ENCODE peak calls at places on chromosomes 12 and 14, in seven cellular contexts. One of them, this sample, is unnamed.

GRCh38 chr14:23727566-23728335 is 91.6 kb downstream of the DHRS2 start:
- DNase-seq in fibroblast of lung: peak; percentile 18
- DNase-seq in CD8-positive, alpha-beta T cell: no peak
- DNase-seq in right cardiac atrium: no peak
- DNase-seq in keratinocyte: peak; percentile 23
- DNase-seq in AG04450: no peak
- DNase-seq in A549: peak; percentile 66
- DNase-seq in this sample: no peak

GRCh38 chr14:37034410-37035285 is 137.8 kb downstream of the SLC25A21 start:
- DNase-seq in fibroblast of lung: peak; percentile 86
- DNase-seq in CD8-positive, alpha-beta T cell: no peak
- DNase-seq in right cardiac atrium: no peak
- DNase-seq in keratinocyte: no peak
- DNase-seq in AG04450: peak; percentile 3
- DNase-seq in A549: no peak
- DNase-seq in this sample: no peak

GRCh38 chr12:46214668-46215429 is 54.0 kb downstream of the SLC38A1 start:
- DNase-seq in fibroblast of lung: peak; percentile 25
- DNase-seq in CD8-positive, alpha-beta T cell: peak; percentile 73
- DNase-seq in right cardiac atrium: peak; percentile 45
- DNase-seq in keratinocyte: no peak
- DNase-seq in AG04450: no peak
- DNase-seq in A549: no peak
- DNase-seq in this sample: peak; percentile 27

GRCh38 chr12:31238764-31239387 is 87.1 kb downstream of the SINHCAF start:
- DNase-seq in fibroblast of lung: peak; percentile 61
- DNase-seq in CD8-positive, alpha-beta T cell: peak; percentile 8
- DNase-seq in right cardiac atrium: peak; percentile 53
- DNase-seq in keratinocyte: no peak
- DNase-seq in AG04450: no peak
- DNase-seq in A549: peak; percentile 67
- DNase-seq in this sample: peak; percentile 79

GRCh38 chr12:104420868-104421267 is 35.9 kb upstream of the CHST11 start:
- DNase-seq in fibroblast of lung: no peak
- DNase-seq in CD8-positive, alpha-beta T cell: no peak
- DNase-seq in right cardiac atrium: no peak
- DNase-seq in keratinocyte: no peak
- DNase-seq in AG04450: no peak
- DNase-seq in A549: no peak
- DNase-seq in this sample: no peak

GRCh38 chr12:116537149-116537904 is 21.9 kb upstream of the MAP1LC3B2 start:
- DNase-seq in fibroblast of lung: no peak
- DNase-seq in CD8-positive, alpha-beta T cell: no peak
- DNase-seq in right cardiac atrium: no peak
- DNase-seq in keratinocyte: no peak
- DNase-seq in AG04450: no peak
- DNase-seq in A549: no peak
- DNase-seq in this sample: no peak

GRCh38 chr14:105475269-105475915 is 771 bp downstream of the CRIP2 start:
- DNase-seq in fibroblast of lung: peak; percentile 60
- DNase-seq in CD8-positive, alpha-beta T cell: no peak
- DNase-seq in right cardiac atrium: peak; percentile 89
- DNase-seq in keratinocyte: no peak
- DNase-seq in AG04450: no peak
- DNase-seq in A549: no peak
- DNase-seq in this sample: no peak

GRCh38 chr14:38808734-38809455 is 294.1 kb downstream of the SEC23A start:
- DNase-seq in fibroblast of lung: no peak
- DNase-seq in CD8-positive, alpha-beta T cell: no peak
- DNase-seq in right cardiac atrium: no peak
- DNase-seq in keratinocyte: no peak
- DNase-seq in AG04450: no peak
- DNase-seq in A549: peak; percentile 2
- DNase-seq in this sample: peak; percentile 89

GRCh38 chr12:123705935-123706334 is 6.2 kb upstream of the ATP6V0A2 start:
- DNase-seq in fibroblast of lung: peak; percentile 8
- DNase-seq in CD8-positive, alpha-beta T cell: no peak
- DNase-seq in right cardiac atrium: no peak
- DNase-seq in keratinocyte: no peak
- DNase-seq in AG04450: no peak
- DNase-seq in A549: peak; percentile 57
- DNase-seq in this sample: no peak

GRCh38 chr14:93219103-93219726 is 12.2 kb downstream of the UBR7 start:
- DNase-seq in fibroblast of lung: peak; percentile 56
- DNase-seq in CD8-positive, alpha-beta T cell: no peak
- DNase-seq in right cardiac atrium: no peak
- DNase-seq in keratinocyte: peak; percentile 26
- DNase-seq in AG04450: no peak
- DNase-seq in A549: peak; percentile 80
- DNase-seq in this sample: peak; percentile 48

GRCh38 chr12:26062566-26062965 is 62.3 kb downstream of the BHLHE41 start:
- DNase-seq in fibroblast of lung: peak; percentile 88
- DNase-seq in CD8-positive, alpha-beta T cell: no peak
- DNase-seq in right cardiac atrium: no peak
- DNase-seq in keratinocyte: no peak
- DNase-seq in AG04450: peak; percentile 7
- DNase-seq in A549: no peak
- DNase-seq in this sample: no peak

GRCh38 chr12:131782061-131782460 is 46.1 kb upstream of the MMP17 start:
- DNase-seq in fibroblast of lung: no peak
- DNase-seq in CD8-positive, alpha-beta T cell: no peak
- DNase-seq in right cardiac atrium: no peak
- DNase-seq in keratinocyte: no peak
- DNase-seq in AG04450: no peak
- DNase-seq in A549: no peak
- DNase-seq in this sample: no peak

GRCh38 chr14:31921251-31921650 is 155.9 kb upstream of the ARHGAP5 start:
- DNase-seq in fibroblast of lung: peak; percentile 12
- DNase-seq in CD8-positive, alpha-beta T cell: no peak
- DNase-seq in right cardiac atrium: no peak
- DNase-seq in keratinocyte: no peak
- DNase-seq in AG04450: no peak
- DNase-seq in A549: no peak
- DNase-seq in this sample: no peak

GRCh38 chr12:122079532-122080081 is 1.1 kb downstream of the MLXIP start:
- DNase-seq in fibroblast of lung: no peak
- DNase-seq in CD8-positive, alpha-beta T cell: no peak
- DNase-seq in right cardiac atrium: no peak
- DNase-seq in keratinocyte: no peak
- DNase-seq in AG04450: no peak
- DNase-seq in A549: no peak
- DNase-seq in this sample: peak; percentile 42

DNA sequence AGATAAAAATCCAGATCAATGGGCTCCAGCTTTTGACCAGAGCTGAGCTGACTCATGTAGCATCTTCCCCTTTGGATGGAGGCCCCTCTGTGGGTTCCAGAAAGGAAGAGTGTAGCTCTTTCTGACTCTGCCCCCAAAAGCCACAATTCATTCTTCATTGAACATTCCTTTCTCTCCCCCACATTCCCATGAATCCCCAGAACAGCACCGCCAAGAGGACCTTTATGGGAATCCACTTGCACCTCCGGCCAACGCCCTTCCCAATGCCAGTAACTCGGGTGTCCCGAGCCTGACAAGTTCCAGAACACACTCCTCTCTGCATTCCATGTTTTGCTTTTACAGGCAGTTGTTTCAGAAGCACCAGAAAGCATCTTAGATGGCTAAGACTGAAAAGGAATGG is 210.6 kb upstream of the DIO3 start:
- DNase-seq in fibroblast of lung: no peak
- DNase-seq in CD8-positive, alpha-beta T cell: no peak
- DNase-seq in right cardiac atrium: no peak
- DNase-seq in keratinocyte: no peak
- DNase-seq in AG04450: no peak
- DNase-seq in A549: no peak
- DNase-seq in this sample: no peak
- H3K9me3 ChIP-seq in fibroblast of lung: no peaks in the 10 kb centered on the region
- H3K9me3 ChIP-seq in CD8-positive, alpha-beta T cell: peaks cover 5% of the 10 kb centered on the region
- H3K9me3 ChIP-seq in right cardiac atrium: no peaks in the 10 kb centered on the region
- H3K9me3 ChIP-seq in keratinocyte: peaks cover 17% of the 10 kb centered on the region
- H3K9me3 ChIP-seq in AG04450: peaks cover 12% of the 10 kb centered on the region
- H3K9me3 ChIP-seq in A549: peaks cover 13% of the 10 kb centered on the region
- H3K9me3 ChIP-seq in this sample: no peaks in the 10 kb centered on the region

DNA sequence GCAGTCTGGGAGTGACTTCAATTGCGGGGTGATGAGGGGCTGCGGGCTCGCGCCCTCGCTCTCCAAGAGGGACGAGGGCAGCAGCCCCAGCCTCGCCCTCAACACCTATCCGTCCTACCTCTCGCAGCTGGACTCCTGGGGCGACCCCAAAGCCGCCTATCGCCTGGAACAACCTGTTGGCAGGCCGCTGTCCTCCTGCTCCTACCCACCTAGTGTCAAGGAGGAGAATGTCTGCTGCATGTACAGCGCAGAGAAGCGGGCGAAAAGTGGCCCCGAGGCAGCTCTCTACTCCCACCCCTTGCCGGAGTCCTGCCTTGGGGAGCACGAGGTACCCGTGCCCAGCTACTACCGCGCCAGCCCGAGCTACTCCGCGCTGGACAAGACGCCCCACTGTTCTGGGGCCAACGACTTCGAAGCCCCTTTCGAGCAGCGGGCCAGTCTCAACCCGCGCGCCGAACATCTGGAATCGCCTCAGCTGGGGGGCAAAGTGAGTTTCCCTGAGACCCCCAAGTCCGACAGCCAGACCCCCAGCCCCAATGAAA is 483 bp downstream of the HOXC10 start:
- DNase-seq in fibroblast of lung: no peak
- DNase-seq in CD8-positive, alpha-beta T cell: no peak
- DNase-seq in right cardiac atrium: no peak
- DNase-seq in keratinocyte: no peak
- DNase-seq in AG04450: no peak
- DNase-seq in A549: no peak
- DNase-seq in this sample: no peak
- H3K4me3 ChIP-seq in fibroblast of lung: no peak overlapping the region
- H3K4me3 ChIP-seq in CD8-positive, alpha-beta T cell: no peak overlapping the region
- H3K4me3 ChIP-seq in right cardiac atrium: peak overlapping the region; percentile 4
- H3K4me3 ChIP-seq in keratinocyte: peak overlapping the region; percentile 91
- H3K4me3 ChIP-seq in AG04450: no peak overlapping the region
- H3K4me3 ChIP-seq in A549: peak overlapping the region; percentile 60
- H3K4me3 ChIP-seq in this sample: no peak overlapping the region

GRCh38 chr12:56903374-56903773 is 30.8 kb downstream of the SDR9C7 start:
- DNase-seq in fibroblast of lung: no peak
- DNase-seq in CD8-positive, alpha-beta T cell: no peak
- DNase-seq in right cardiac atrium: no peak
- DNase-seq in keratinocyte: no peak
- DNase-seq in AG04450: no peak
- DNase-seq in A549: no peak
- DNase-seq in this sample: no peak
- H3K9me3 ChIP-seq in fibroblast of lung: no peaks in the 10 kb centered on the region
- H3K9me3 ChIP-seq in CD8-positive, alpha-beta T cell: peaks cover 8% of the 10 kb centered on the region
- H3K9me3 ChIP-seq in right cardiac atrium: peaks cover 13% of the 10 kb centered on the region
- H3K9me3 ChIP-seq in keratinocyte: peaks cover 5% of the 10 kb centered on the region
- H3K9me3 ChIP-seq in AG04450: peaks cover 16% of the 10 kb centered on the region
- H3K9me3 ChIP-seq in A549: peaks cover 1% of the 10 kb centered on the region
- H3K9me3 ChIP-seq in this sample: no peaks in the 10 kb centered on the region

DNA sequence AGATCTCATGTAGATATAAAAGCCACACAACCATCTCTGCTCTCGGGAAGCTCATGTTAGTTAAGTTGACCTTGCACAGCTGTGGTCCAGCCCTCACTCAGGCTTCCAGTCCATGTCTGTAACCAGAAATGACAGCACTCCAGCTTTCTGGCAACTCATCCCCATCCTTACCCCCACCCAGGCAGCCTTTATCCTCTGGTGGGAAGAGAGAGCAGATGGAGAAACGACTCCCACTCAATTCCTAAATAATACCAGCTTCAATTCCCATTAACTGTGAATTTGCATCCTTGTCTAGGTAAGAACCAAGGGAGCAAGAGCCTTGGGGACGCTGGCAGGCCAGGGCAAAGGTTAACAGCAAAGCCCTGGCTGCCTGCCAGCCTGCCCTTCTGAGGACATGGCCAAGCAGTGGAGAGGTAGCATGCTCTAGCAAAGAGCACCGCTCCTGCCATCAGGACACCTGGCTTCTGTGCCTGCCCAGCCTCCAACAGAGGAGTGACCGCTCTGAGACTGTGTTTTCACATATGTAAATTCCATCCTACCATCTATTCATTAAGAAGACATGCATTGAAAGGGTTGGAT is 236.2 kb downstream of the GRIN2B start:
- DNase-seq in fibroblast of lung: no peak
- DNase-seq in CD8-positive, alpha-beta T cell: no peak
- DNase-seq in right cardiac atrium: no peak
- DNase-seq in keratinocyte: no peak
- DNase-seq in AG04450: no peak
- DNase-seq in A549: no peak
- DNase-seq in this sample: peak; percentile 23
- H3K4me3 ChIP-seq in fibroblast of lung: no peak overlapping the region
- H3K4me3 ChIP-seq in CD8-positive, alpha-beta T cell: no peak overlapping the region
- H3K4me3 ChIP-seq in right cardiac atrium: no peak overlapping the region
- H3K4me3 ChIP-seq in keratinocyte: no peak overlapping the region
- H3K4me3 ChIP-seq in AG04450: no peak overlapping the region
- H3K4me3 ChIP-seq in A549: no peak overlapping the region
- H3K4me3 ChIP-seq in this sample: no peak overlapping the region

DNA sequence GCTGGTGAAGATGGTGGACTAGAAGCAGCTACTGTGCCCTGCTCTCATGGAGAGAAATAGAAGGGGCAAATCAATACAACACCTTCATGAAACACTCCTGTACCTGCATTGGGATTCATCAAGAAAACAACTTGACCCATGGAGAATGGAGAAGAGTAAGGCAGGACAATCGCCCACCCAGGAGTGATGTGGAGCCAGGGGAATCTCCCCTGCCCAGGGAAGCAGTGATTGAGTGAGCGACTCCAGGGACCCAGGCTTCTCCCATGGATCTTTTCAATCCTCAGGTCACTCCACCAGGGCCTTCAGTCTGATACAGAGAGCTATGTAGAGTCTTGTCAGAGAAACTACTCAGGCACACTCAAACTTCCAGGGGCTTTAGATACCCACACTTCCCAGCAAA is 161.9 kb upstream of the DYRK2 start:
- DNase-seq in fibroblast of lung: no peak
- DNase-seq in CD8-positive, alpha-beta T cell: no peak
- DNase-seq in right cardiac atrium: no peak
- DNase-seq in keratinocyte: no peak
- DNase-seq in AG04450: no peak
- DNase-seq in A549: no peak
- DNase-seq in this sample: no peak
- H3K9me3 ChIP-seq in fibroblast of lung: no peaks in the 10 kb centered on the region
- H3K9me3 ChIP-seq in CD8-positive, alpha-beta T cell: peaks cover 5% of the 10 kb centered on the region
- H3K9me3 ChIP-seq in right cardiac atrium: peaks cover 6% of the 10 kb centered on the region
- H3K9me3 ChIP-seq in keratinocyte: peaks cover 5% of the 10 kb centered on the region
- H3K9me3 ChIP-seq in AG04450: peaks cover 5% of the 10 kb centered on the region
- H3K9me3 ChIP-seq in A549: peaks cover 17% of the 10 kb centered on the region
- H3K9me3 ChIP-seq in this sample: no peaks in the 10 kb centered on the region

GRCh38 chr12:49187184-49187583 is 1.7 kb downstream of the TUBA1A start:
- DNase-seq in fibroblast of lung: peak; percentile 68
- DNase-seq in CD8-positive, alpha-beta T cell: no peak
- DNase-seq in right cardiac atrium: peak; percentile 59
- DNase-seq in keratinocyte: no peak
- DNase-seq in AG04450: no peak
- DNase-seq in A549: peak; percentile 20
- DNase-seq in this sample: peak; percentile 29
- H3K4me3 ChIP-seq in fibroblast of lung: peak overlapping the region; percentile 65
- H3K4me3 ChIP-seq in CD8-positive, alpha-beta T cell: no peak overlapping the region
- H3K4me3 ChIP-seq in right cardiac atrium: peak overlapping the region; percentile 68
- H3K4me3 ChIP-seq in keratinocyte: peak overlapping the region; percentile 29
- H3K4me3 ChIP-seq in AG04450: peak overlapping the region; percentile 94
- H3K4me3 ChIP-seq in A549: peak overlapping the region; percentile 89
- H3K4me3 ChIP-seq in this sample: peak overlapping the region; percentile 55

GRCh38 chr14:85531594-85532391 is 1.8 kb downstream of the FLRT2 start:
- DNase-seq in fibroblast of lung: peak; percentile 73
- DNase-seq in CD8-positive, alpha-beta T cell: no peak
- DNase-seq in right cardiac atrium: peak; percentile 89
- DNase-seq in keratinocyte: no peak
- DNase-seq in AG04450: no peak
- DNase-seq in A549: peak; percentile 79
- DNase-seq in this sample: peak; percentile 44
- H3K9me3 ChIP-seq in fibroblast of lung: no peaks in the 10 kb centered on the region
- H3K9me3 ChIP-seq in CD8-positive, alpha-beta T cell: no peaks in the 10 kb centered on the region
- H3K9me3 ChIP-seq in right cardiac atrium: no peaks in the 10 kb centered on the region
- H3K9me3 ChIP-seq in keratinocyte: no peaks in the 10 kb centered on the region
- H3K9me3 ChIP-seq in AG04450: no peaks in the 10 kb centered on the region
- H3K9me3 ChIP-seq in A549: no peaks in the 10 kb centered on the region
- H3K9me3 ChIP-seq in this sample: no peaks in the 10 kb centered on the region

GRCh38 chr14:24900281-24900868 is 149.6 kb downstream of the STXBP6 start:
- DNase-seq in fibroblast of lung: peak; percentile 41
- DNase-seq in CD8-positive, alpha-beta T cell: no peak
- DNase-seq in right cardiac atrium: no peak
- DNase-seq in keratinocyte: no peak
- DNase-seq in AG04450: no peak
- DNase-seq in A549: no peak
- DNase-seq in this sample: no peak
- H3K4me3 ChIP-seq in fibroblast of lung: no peak overlapping the region
- H3K4me3 ChIP-seq in CD8-positive, alpha-beta T cell: no peak overlapping the region
- H3K4me3 ChIP-seq in right cardiac atrium: no peak overlapping the region
- H3K4me3 ChIP-seq in keratinocyte: no peak overlapping the region
- H3K4me3 ChIP-seq in AG04450: no peak overlapping the region
- H3K4me3 ChIP-seq in A549: no peak overlapping the region
- H3K4me3 ChIP-seq in this sample: no peak overlapping the region